ENCODE peak calls at places on chromosome 1, in four cellular contexts. One of them, this sample, is unnamed.

GRCh38 chr1:47444578-47445465 is 7.0 kb downstream of the FOXD2 start:
- DNase-seq in IMR-90: peak
- DNase-seq in endothelial cell of umbilical vein: no peak
- DNase-seq in PC-3: no peak
- DNase-seq in this sample: no peak

GRCh38 chr1:100463809-100464424 is 74.0 kb upstream of the GPR88 start:
- DNase-seq in PC-3: peak
- DNase-seq in IMR-90: peak
- DNase-seq in endothelial cell of umbilical vein: peak
- DNase-seq in this sample: no peak

GRCh38 chr1:117683571-117684285 is 77.9 kb downstream of the TENT5C start:
- DNase-seq in PC-3: no peak
- DNase-seq in IMR-90: peak
- DNase-seq in endothelial cell of umbilical vein: no peak
- DNase-seq in this sample: no peak

GRCh38 chr1:235038701-235039100 is 89.9 kb downstream of the TOMM20 start:
- DNase-seq in IMR-90: no peak
- DNase-seq in endothelial cell of umbilical vein: no peak
- DNase-seq in PC-3: no peak
- DNase-seq in this sample: no peak

GRCh38 chr1:90781429-90782020 is 64.4 kb upstream of the BARHL2 start:
- DNase-seq in endothelial cell of umbilical vein: no peak
- DNase-seq in IMR-90: no peak
- DNase-seq in PC-3: no peak
- DNase-seq in this sample: no peak

GRCh38 chr1:35851175-35851869 is 31.7 kb upstream of the AGO1 start:
- DNase-seq in IMR-90: peak
- DNase-seq in PC-3: no peak
- DNase-seq in endothelial cell of umbilical vein: no peak
- DNase-seq in this sample: no peak

GRCh38 chr1:193181985-193182384 is 4.4 kb downstream of the B3GALT2 start:
- DNase-seq in PC-3: no peak
- DNase-seq in IMR-90: peak
- DNase-seq in endothelial cell of umbilical vein: no peak
- DNase-seq in this sample: no peak

GRCh38 chr1:206787956-206788355 is 15.7 kb upstream of the IL10 start:
- DNase-seq in endothelial cell of umbilical vein: no peak
- DNase-seq in PC-3: no peak
- DNase-seq in IMR-90: no peak
- DNase-seq in this sample: no peak

GRCh38 chr1:147168626-147169058 is 3.6 kb downstream of the PRKAB2 start:
- DNase-seq in IMR-90: peak
- DNase-seq in endothelial cell of umbilical vein: peak
- DNase-seq in PC-3: peak
- DNase-seq in this sample: no peak

GRCh38 chr1:20496241-20496661 is 10.2 kb upstream of the CAMK2N1 start:
- DNase-seq in PC-3: peak
- DNase-seq in IMR-90: peak
- DNase-seq in endothelial cell of umbilical vein: no peak
- DNase-seq in this sample: no peak

GRCh38 chr1:33098371-33098770 is 17.4 kb downstream of the AZIN2 start:
- DNase-seq in PC-3: no peak
- DNase-seq in IMR-90: peak
- DNase-seq in endothelial cell of umbilical vein: no peak
- DNase-seq in this sample: no peak

GRCh38 chr1:113812661-113813135 is 422 bp upstream of the RSBN1 start:
- DNase-seq in IMR-90: no peak
- DNase-seq in PC-3: no peak
- DNase-seq in endothelial cell of umbilical vein: no peak
- DNase-seq in this sample: no peak

GRCh38 chr1:218887141-218887925 is 286.3 kb upstream of the LYPLAL1 start:
- DNase-seq in endothelial cell of umbilical vein: no peak
- DNase-seq in IMR-90: no peak
- DNase-seq in PC-3: peak
- DNase-seq in this sample: no peak

GRCh38 chr1:77556045-77556444 is 126.4 kb downstream of the ZZZ3 start:
- DNase-seq in PC-3: no peak
- DNase-seq in endothelial cell of umbilical vein: no peak
- DNase-seq in IMR-90: no peak
- DNase-seq in this sample: no peak

GRCh38 chr1:225146478-225146877 is 217.0 kb downstream of the DNAH14 start:
- DNase-seq in IMR-90: no peak
- DNase-seq in PC-3: no peak
- DNase-seq in endothelial cell of umbilical vein: no peak
- DNase-seq in this sample: no peak

GRCh38 chr1:219710529-219711194 is 97.8 kb upstream of the ZC3H11B start:
- DNase-seq in endothelial cell of umbilical vein: no peak
- DNase-seq in PC-3: peak
- DNase-seq in IMR-90: peak
- DNase-seq in this sample: no peak

GRCh38 chr1:5936621-5937372 is 55.4 kb downstream of the NPHP4 start:
- DNase-seq in endothelial cell of umbilical vein: no peak
- DNase-seq in PC-3: no peak
- DNase-seq in IMR-90: no peak
- DNase-seq in this sample: no peak

GRCh38 chr1:171595324-171595723 is 26.7 kb upstream of the MYOCOS start:
- DNase-seq in PC-3: no peak
- DNase-seq in endothelial cell of umbilical vein: no peak
- DNase-seq in IMR-90: peak
- DNase-seq in this sample: no peak

GRCh38 chr1:93578911-93579825 is 102.5 kb downstream of the BCAR3 start:
- DNase-seq in IMR-90: no peak
- DNase-seq in endothelial cell of umbilical vein: no peak
- DNase-seq in PC-3: no peak
- DNase-seq in this sample: no peak

GRCh38 chr1:93584238-93585003 is 97.2 kb downstream of the BCAR3 start:
- DNase-seq in endothelial cell of umbilical vein: no peak
- DNase-seq in IMR-90: no peak
- DNase-seq in PC-3: no peak
- DNase-seq in this sample: peak

GRCh38 chr1:93579891-93580290 is 101.7 kb downstream of the BCAR3 start:
- DNase-seq in endothelial cell of umbilical vein: peak
- DNase-seq in PC-3: peak
- DNase-seq in IMR-90: peak
- DNase-seq in this sample: no peak

GRCh38 chr1:93585059-93585966 is 96.3 kb downstream of the BCAR3 start:
- DNase-seq in IMR-90: no peak
- DNase-seq in endothelial cell of umbilical vein: no peak
- DNase-seq in PC-3: peak
- DNase-seq in this sample: no peak

DNA sequence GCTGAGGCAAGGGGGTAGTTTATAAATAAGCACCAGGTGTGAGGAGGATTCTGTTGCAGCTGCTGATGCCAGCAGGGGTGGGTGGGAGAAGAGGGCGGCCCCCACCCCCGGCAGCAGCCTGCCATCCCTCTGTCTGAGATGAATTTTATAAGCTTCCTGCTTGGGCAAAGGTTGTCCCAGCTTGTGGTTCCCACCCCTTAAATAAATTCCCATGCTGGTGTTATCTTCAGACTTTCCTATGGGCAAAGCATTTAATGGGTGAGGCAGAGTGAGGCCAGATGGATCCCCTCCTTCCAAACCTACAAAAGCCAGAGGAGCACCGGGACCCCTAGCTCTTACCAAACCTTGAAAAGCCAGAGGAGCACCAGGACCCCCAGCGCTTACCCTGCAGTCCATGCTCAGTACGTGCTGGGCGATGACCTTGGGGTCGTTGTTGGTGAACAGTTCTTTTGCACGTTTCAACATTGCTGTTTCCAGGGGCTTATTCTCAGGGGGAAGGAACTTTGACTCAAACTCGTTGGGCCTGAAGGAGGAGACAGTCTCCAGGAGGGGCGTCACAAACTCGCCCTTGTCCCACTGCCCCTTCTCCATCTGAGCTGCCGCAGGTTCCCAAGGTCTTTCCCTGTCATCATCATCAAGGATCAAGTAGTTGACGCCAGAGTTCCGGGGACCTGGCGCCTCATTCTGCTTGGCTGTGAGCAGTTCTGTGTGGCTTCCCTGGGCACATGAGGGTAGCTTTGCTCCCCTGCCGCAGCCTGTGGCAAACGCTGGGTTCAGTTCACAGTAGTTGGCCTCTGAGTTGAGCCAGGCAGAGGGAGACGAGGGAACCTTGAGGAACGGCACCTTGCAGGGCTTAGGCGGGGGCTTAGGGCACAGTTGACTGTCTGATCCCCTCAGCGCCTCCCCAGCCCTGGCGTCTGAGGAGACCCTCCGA is 99.5 kb downstream of the BCAR3 start:
- DNase-seq in endothelial cell of umbilical vein: no peak
- DNase-seq in PC-3: no peak
- DNase-seq in IMR-90: no peak
- DNase-seq in this sample: no peak
- H3K9ac ChIP-seq in endothelial cell of umbilical vein: no peak
- H3K9ac ChIP-seq in PC-3: peak
- H3K9ac ChIP-seq in IMR-90: no peak
- H3K9ac ChIP-seq in this sample: no peak

GRCh38 chr1:167798951-167799350 is 77.2 kb downstream of the MPZL1 start:
- DNase-seq in endothelial cell of umbilical vein: no peak
- DNase-seq in IMR-90: no peak
- DNase-seq in PC-3: no peak
- DNase-seq in this sample: no peak

GRCh38 chr1:167799747-167800146 is 78.0 kb downstream of the MPZL1 start:
- DNase-seq in endothelial cell of umbilical vein: no peak
- DNase-seq in PC-3: no peak
- DNase-seq in IMR-90: no peak
- DNase-seq in this sample: no peak

GRCh38 chr1:167797005-167797404 is 75.2 kb downstream of the MPZL1 start:
- DNase-seq in endothelial cell of umbilical vein: peak
- DNase-seq in PC-3: peak
- DNase-seq in IMR-90: peak
- DNase-seq in this sample: no peak

GRCh38 chr1:167794043-167794442 is 72.3 kb downstream of the MPZL1 start:
- DNase-seq in IMR-90: no peak
- DNase-seq in PC-3: peak
- DNase-seq in endothelial cell of umbilical vein: no peak
- DNase-seq in this sample: no peak

GRCh38 chr1:167795810-167796740 is 74.3 kb downstream of the MPZL1 start:
- DNase-seq in PC-3: peak
- DNase-seq in endothelial cell of umbilical vein: peak
- DNase-seq in IMR-90: no peak
- DNase-seq in this sample: no peak
- H3K9ac ChIP-seq in PC-3: peak
- H3K9ac ChIP-seq in endothelial cell of umbilical vein: no peak
- H3K9ac ChIP-seq in IMR-90: no peak
- H3K9ac ChIP-seq in this sample: no peak

DNA sequence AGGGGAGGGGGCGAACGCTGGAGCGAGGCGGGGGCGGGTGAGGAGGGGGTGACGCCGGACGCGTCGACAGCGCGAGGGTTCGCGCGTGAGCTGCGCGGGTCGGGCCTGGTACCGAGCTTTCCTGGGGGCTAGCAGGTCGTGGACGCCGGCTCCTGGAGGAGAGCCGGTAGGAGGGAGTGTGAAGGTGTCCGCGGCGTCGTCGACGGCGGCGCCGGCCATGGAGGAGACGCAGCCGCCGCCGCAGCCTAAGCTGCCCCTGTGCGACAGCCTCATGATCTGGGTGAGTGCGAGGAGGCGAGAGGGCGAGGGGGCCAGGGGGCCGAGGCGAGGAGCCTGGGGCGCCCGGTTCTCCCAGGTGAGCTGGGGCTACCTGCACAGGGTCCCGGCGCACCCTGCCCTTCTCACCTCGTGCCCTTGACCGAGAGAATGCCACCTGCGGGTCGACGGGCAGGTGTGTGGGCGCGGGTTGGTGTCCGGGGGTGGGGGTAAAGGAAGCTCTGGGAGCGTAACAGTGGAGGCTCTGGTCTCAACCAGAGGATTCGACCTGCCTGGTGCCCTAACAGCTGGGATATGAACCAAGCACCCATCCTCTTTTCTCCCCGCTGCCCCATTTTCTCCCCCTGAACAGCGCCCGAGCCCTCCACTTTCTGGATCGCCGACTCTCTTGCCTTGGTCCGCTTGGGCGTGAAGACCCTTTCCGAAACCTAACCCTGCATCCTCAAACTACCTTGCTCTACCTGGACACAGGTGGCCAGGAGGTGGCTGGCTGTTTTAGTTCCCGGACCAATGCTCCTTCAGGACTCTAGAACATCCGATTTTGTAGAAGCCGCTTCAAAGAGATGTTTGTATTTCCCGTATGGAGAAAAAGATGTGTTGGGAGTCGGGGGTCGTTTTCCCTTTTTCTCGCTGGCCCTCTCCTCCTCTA is at the start of gene HOOK1:
- DNase-seq in IMR-90: no peak
- DNase-seq in PC-3: peak
- DNase-seq in endothelial cell of umbilical vein: no peak
- DNase-seq in this sample: no peak
- H3K9ac ChIP-seq in IMR-90: no peak
- H3K9ac ChIP-seq in PC-3: peak
- H3K9ac ChIP-seq in endothelial cell of umbilical vein: no peak
- H3K9ac ChIP-seq in this sample: peak

DNA sequence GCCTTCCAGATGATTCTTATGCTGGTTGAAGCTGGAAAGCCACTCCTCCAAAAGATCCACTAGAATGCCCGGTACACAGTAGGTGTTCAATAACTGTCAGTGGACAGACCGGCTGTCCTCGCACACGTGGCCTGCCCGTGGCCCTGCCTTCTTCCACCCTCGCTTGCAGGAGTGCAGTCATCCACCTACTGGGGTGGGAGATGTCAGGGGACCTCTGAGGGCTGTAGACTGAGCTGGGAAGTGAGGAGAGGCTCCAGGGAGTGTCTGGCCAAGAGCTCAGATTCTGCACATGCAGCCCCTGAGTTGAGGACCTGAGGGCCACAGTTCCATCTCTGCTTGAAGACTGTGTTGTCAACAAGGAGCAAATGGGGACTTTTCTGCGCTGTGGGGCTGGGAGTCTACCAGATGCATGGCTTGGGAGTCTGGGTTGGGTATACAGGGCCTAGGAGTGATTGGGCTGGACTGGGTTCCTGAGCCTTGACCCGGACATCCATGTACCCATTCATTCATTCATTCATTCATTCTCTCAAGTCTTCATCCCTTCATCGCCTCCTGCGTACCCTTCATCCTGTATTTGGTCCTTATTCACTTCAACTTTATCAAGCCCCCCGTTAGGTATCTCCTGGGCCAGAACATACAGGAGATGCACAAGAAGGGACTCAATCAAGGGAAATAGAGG is 4.2 kb upstream of the TNFRSF1B start:
- DNase-seq in PC-3: no peak
- DNase-seq in endothelial cell of umbilical vein: no peak
- DNase-seq in IMR-90: no peak
- DNase-seq in this sample: no peak
- H3K9ac ChIP-seq in PC-3: no peak
- H3K9ac ChIP-seq in endothelial cell of umbilical vein: no peak
- H3K9ac ChIP-seq in IMR-90: no peak
- H3K9ac ChIP-seq in this sample: no peak